ENCODE peak calls at places on chromosomes 6 and 20, in nine cellular contexts. C is progenitor cell of endocrine pancreas; P is stimulated activated CD4-positive, alpha-beta T cell treated with anti-CD3 and anti-CD28 coated beads, Interleukin-15, amount 100 ng/mL, for 48 hours; X is IMR-90; O is GM06990; M is hippocampal formation; S is endothelial cell; F is activated naive CD4-positive, alpha-beta T cell; W is A549. V is an unnamed sample.

GRCh38 chr6:46909371-46909770 is 12.4 kb downstream of the ADGRF5 start:
- DNase-seq in C (no peak), P (no peak), X (no peak), O (no peak), M (no peak), S (peak; percentile 21), F (no peak), W (no peak), V (no peak)

GRCh38 chr20:51446656-51447055 is 95.9 kb downstream of the NFATC2 start:
- DNase-seq in C (no peak), P (no peak), X (peak; percentile 86), O (no peak), M (no peak), S (no peak), F (no peak), W (peak; percentile 94), V (no peak)

GRCh38 chr20:45913105-45913504 is 1.1 kb upstream of the PLTP start:
- DNase-seq in C (no peak), P (no peak), X (peak; percentile 39), O (no peak), M (no peak), S (no peak), F (no peak), W (no peak), V (no peak)

GRCh38 chr6:2999005-2999620 is 581 bp upstream of the NQO2 start:
- DNase-seq in C (no peak), P (peak; percentile 64), X (peak; percentile 78), O (no peak), M (no peak), S (peak; percentile 10), F (no peak), W (no peak), V (peak; percentile 37)

GRCh38 chr6:69894578-69895347 is 28.4 kb downstream of the COL19A1 start:
- DNase-seq in C (no peak), P (no peak), X (peak; percentile 53), O (no peak), M (no peak), S (no peak), F (no peak), W (no peak), V (no peak)

GRCh38 chr6:170295519-170296422 is 4.9 kb upstream of the DLL1 start:
- DNase-seq in C (peak; percentile 56), P (no peak), X (no peak), O (peak; percentile 53), M (no peak), S (no peak), F (peak; percentile 24), W (no peak), V (no peak)

GRCh38 chr6:67812693-67813092 is 822.4 kb upstream of the ADGRB3 start:
- DNase-seq in C (no peak), P (no peak), X (no peak), O (no peak), M (no peak), S (no peak), F (no peak), W (no peak), V (no peak)

GRCh38 chr6:130500693-130501092 is 134.9 kb downstream of the TMEM200A start:
- DNase-seq in C (no peak), P (no peak), X (peak; percentile 77), O (no peak), M (no peak), S (no peak), F (no peak), W (no peak), V (no peak)

GRCh38 chr6:42429042-42429574 is 22.6 kb downstream of the TRERF1 start:
- DNase-seq in C (no peak), P (no peak), X (no peak), O (no peak), M (no peak), S (no peak), F (no peak), W (no peak), V (no peak)

GRCh38 chr20:4470375-4470774 is 251.3 kb upstream of the PRND start:
- DNase-seq in C (no peak), P (no peak), X (peak; percentile 87), O (no peak), M (no peak), S (no peak), F (no peak), W (no peak), V (no peak)

GRCh38 chr6:15502451-15503345 is 160.1 kb downstream of the DTNBP1 start:
- DNase-seq in C (no peak), P (no peak), X (no peak), O (no peak), M (no peak), S (no peak), F (no peak), W (no peak), V (no peak)

GRCh38 chr6:154520280-154520679 is 9.8 kb upstream of the CNKSR3 start:
- DNase-seq in C (no peak), P (no peak), X (no peak), O (no peak), M (no peak), S (no peak), F (no peak), W (no peak), V (no peak)

GRCh38 chr6:153994811-153995210 is 44.2 kb upstream of the OPRM1 start:
- DNase-seq in C (no peak), P (no peak), X (no peak), O (no peak), M (no peak), S (no peak), F (no peak), W (no peak), V (no peak)

GRCh38 chr6:105560611-105561066 is 157.8 kb upstream of the PREP start:
- DNase-seq in C (no peak), P (no peak), X (peak; percentile 72), O (peak; percentile 24), M (no peak), S (no peak), F (no peak), W (no peak), V (no peak)

GRCh38 chr20:10634683-10635411 is 39.0 kb downstream of the JAG1 start:
- DNase-seq in C (no peak), P (no peak), X (peak; percentile 92), O (no peak), M (no peak), S (no peak), F (no peak), W (no peak), V (peak; percentile 15)

V was measured in pons.